ENCODE peak calls at places on chromosomes 2 and 18, in nine cellular contexts. One of them, this sample, is unnamed. For H3K4me1, the result is how much of the 10 kb centered on the place peaks cover.

GRCh38 chr2:235006986-235007385 is 55.2 kb downstream of the SH3BP4 start:
- DNase-seq in A673: no peak
- DNase-seq in right cardiac atrium: no peak
- DNase-seq in Karpas-422: no peak
- DNase-seq in small intestine: no peak
- DNase-seq in left ventricle myocardium inferior: no peak
- DNase-seq in CD4-positive, alpha-beta memory T cell: no peak
- DNase-seq in GM12878: no peak
- DNase-seq in naive thymus-derived CD4-positive, alpha-beta T cell: no peak
- DNase-seq in this sample: no peak

GRCh38 chr18:77131100-77131651 is 1.4 kb downstream of the MBP start:
- DNase-seq in A673: no peak
- DNase-seq in right cardiac atrium: peak
- DNase-seq in Karpas-422: peak
- DNase-seq in small intestine: peak
- DNase-seq in left ventricle myocardium inferior: peak
- DNase-seq in CD4-positive, alpha-beta memory T cell: peak
- DNase-seq in GM12878: no peak
- DNase-seq in naive thymus-derived CD4-positive, alpha-beta T cell: no peak
- DNase-seq in this sample: no peak

GRCh38 chr2:192124576-192124975 is 70.2 kb downstream of the TMEFF2 start:
- DNase-seq in A673: peak
- DNase-seq in right cardiac atrium: no peak
- DNase-seq in Karpas-422: no peak
- DNase-seq in small intestine: no peak
- DNase-seq in left ventricle myocardium inferior: no peak
- DNase-seq in CD4-positive, alpha-beta memory T cell: no peak
- DNase-seq in GM12878: no peak
- DNase-seq in naive thymus-derived CD4-positive, alpha-beta T cell: no peak
- DNase-seq in this sample: no peak

GRCh38 chr2:26585100-26585499 is 56.1 kb downstream of the CIB4 start:
- DNase-seq in A673: no peak
- DNase-seq in right cardiac atrium: no peak
- DNase-seq in Karpas-422: no peak
- DNase-seq in small intestine: no peak
- DNase-seq in left ventricle myocardium inferior: no peak
- DNase-seq in CD4-positive, alpha-beta memory T cell: no peak
- DNase-seq in GM12878: no peak
- DNase-seq in naive thymus-derived CD4-positive, alpha-beta T cell: no peak
- DNase-seq in this sample: no peak

GRCh38 chr2:187869195-187869594 is 315.0 kb upstream of the TFPI start:
- DNase-seq in A673: no peak
- DNase-seq in right cardiac atrium: no peak
- DNase-seq in Karpas-422: peak
- DNase-seq in small intestine: no peak
- DNase-seq in left ventricle myocardium inferior: no peak
- DNase-seq in CD4-positive, alpha-beta memory T cell: no peak
- DNase-seq in GM12878: no peak
- DNase-seq in naive thymus-derived CD4-positive, alpha-beta T cell: no peak
- DNase-seq in this sample: no peak

GRCh38 chr2:10775036-10775780 is 37.4 kb downstream of the PDIA6 start:
- DNase-seq in A673: no peak
- DNase-seq in right cardiac atrium: no peak
- DNase-seq in Karpas-422: no peak
- DNase-seq in small intestine: no peak
- DNase-seq in left ventricle myocardium inferior: no peak
- DNase-seq in CD4-positive, alpha-beta memory T cell: no peak
- DNase-seq in GM12878: no peak
- DNase-seq in naive thymus-derived CD4-positive, alpha-beta T cell: no peak
- DNase-seq in this sample: no peak

GRCh38 chr2:173802518-173802917 is 162.7 kb downstream of the SP3 start:
- DNase-seq in A673: no peak
- DNase-seq in right cardiac atrium: no peak
- DNase-seq in Karpas-422: no peak
- DNase-seq in small intestine: no peak
- DNase-seq in left ventricle myocardium inferior: no peak
- DNase-seq in CD4-positive, alpha-beta memory T cell: no peak
- DNase-seq in GM12878: no peak
- DNase-seq in naive thymus-derived CD4-positive, alpha-beta T cell: no peak
- DNase-seq in this sample: no peak

GRCh38 chr2:236546561-236546961 is 23.1 kb upstream of the ACKR3 start:
- DNase-seq in A673: no peak
- DNase-seq in right cardiac atrium: no peak
- DNase-seq in Karpas-422: no peak
- DNase-seq in small intestine: peak
- DNase-seq in left ventricle myocardium inferior: no peak
- DNase-seq in CD4-positive, alpha-beta memory T cell: peak
- DNase-seq in GM12878: peak
- DNase-seq in naive thymus-derived CD4-positive, alpha-beta T cell: peak
- DNase-seq in this sample: no peak

GRCh38 chr2:67867735-67868134 is 195.1 kb downstream of the C1D start:
- DNase-seq in A673: no peak
- DNase-seq in right cardiac atrium: no peak
- DNase-seq in Karpas-422: no peak
- DNase-seq in small intestine: no peak
- DNase-seq in left ventricle myocardium inferior: no peak
- DNase-seq in CD4-positive, alpha-beta memory T cell: no peak
- DNase-seq in GM12878: no peak
- DNase-seq in naive thymus-derived CD4-positive, alpha-beta T cell: no peak
- DNase-seq in this sample: no peak

GRCh38 chr2:179677148-179677688 is 184.2 kb downstream of the ZNF385B start:
- DNase-seq in A673: peak
- DNase-seq in right cardiac atrium: no peak
- DNase-seq in Karpas-422: no peak
- DNase-seq in small intestine: no peak
- DNase-seq in left ventricle myocardium inferior: no peak
- DNase-seq in CD4-positive, alpha-beta memory T cell: no peak
- DNase-seq in GM12878: no peak
- DNase-seq in naive thymus-derived CD4-positive, alpha-beta T cell: no peak
- DNase-seq in this sample: no peak

GRCh38 chr2:167212054-167212648 is 323.9 kb downstream of the XIRP2 start:
- DNase-seq in A673: peak
- DNase-seq in right cardiac atrium: no peak
- DNase-seq in Karpas-422: peak
- DNase-seq in small intestine: peak
- DNase-seq in left ventricle myocardium inferior: no peak
- DNase-seq in CD4-positive, alpha-beta memory T cell: no peak
- DNase-seq in GM12878: no peak
- DNase-seq in naive thymus-derived CD4-positive, alpha-beta T cell: no peak
- DNase-seq in this sample: no peak

GRCh38 chr2:207091175-207091574 is 74.6 kb downstream of the KLF7 start:
- DNase-seq in A673: no peak
- DNase-seq in right cardiac atrium: no peak
- DNase-seq in Karpas-422: no peak
- DNase-seq in small intestine: no peak
- DNase-seq in left ventricle myocardium inferior: no peak
- DNase-seq in CD4-positive, alpha-beta memory T cell: no peak
- DNase-seq in GM12878: no peak
- DNase-seq in naive thymus-derived CD4-positive, alpha-beta T cell: no peak
- DNase-seq in this sample: no peak

GRCh38 chr18:45726603-45727002 is 2.6 kb downstream of the SLC14A1 start:
- DNase-seq in A673: no peak
- DNase-seq in right cardiac atrium: no peak
- DNase-seq in Karpas-422: no peak
- DNase-seq in small intestine: no peak
- DNase-seq in left ventricle myocardium inferior: no peak
- DNase-seq in CD4-positive, alpha-beta memory T cell: no peak
- DNase-seq in GM12878: no peak
- DNase-seq in naive thymus-derived CD4-positive, alpha-beta T cell: no peak
- DNase-seq in this sample: no peak

GRCh38 chr18:62183578-62184195 is 3.2 kb downstream of the PIGN start:
- DNase-seq in A673: peak
- DNase-seq in right cardiac atrium: no peak
- DNase-seq in Karpas-422: peak
- DNase-seq in small intestine: peak
- DNase-seq in left ventricle myocardium inferior: no peak
- DNase-seq in CD4-positive, alpha-beta memory T cell: peak
- DNase-seq in GM12878: no peak
- DNase-seq in naive thymus-derived CD4-positive, alpha-beta T cell: peak
- DNase-seq in this sample: no peak

GRCh38 chr2:88751770-88752169 is 60.3 kb downstream of the RPIA start:
- DNase-seq in A673: no peak
- DNase-seq in right cardiac atrium: no peak
- DNase-seq in Karpas-422: no peak
- DNase-seq in small intestine: no peak
- DNase-seq in left ventricle myocardium inferior: no peak
- DNase-seq in CD4-positive, alpha-beta memory T cell: peak
- DNase-seq in GM12878: no peak
- DNase-seq in naive thymus-derived CD4-positive, alpha-beta T cell: peak
- DNase-seq in this sample: no peak

GRCh38 chr2:40511661-40512213 is 59.8 kb upstream of the SLC8A1 start:
- DNase-seq in A673: no peak
- DNase-seq in right cardiac atrium: peak
- DNase-seq in Karpas-422: no peak
- DNase-seq in small intestine: no peak
- DNase-seq in left ventricle myocardium inferior: no peak
- DNase-seq in CD4-positive, alpha-beta memory T cell: no peak
- DNase-seq in GM12878: no peak
- DNase-seq in naive thymus-derived CD4-positive, alpha-beta T cell: no peak
- DNase-seq in this sample: no peak

GRCh38 chr2:233422050-233422639 is 67.9 kb downstream of the DGKD start:
- DNase-seq in A673: peak
- DNase-seq in right cardiac atrium: no peak
- DNase-seq in Karpas-422: no peak
- DNase-seq in small intestine: peak
- DNase-seq in left ventricle myocardium inferior: no peak
- DNase-seq in CD4-positive, alpha-beta memory T cell: peak
- DNase-seq in GM12878: peak
- DNase-seq in naive thymus-derived CD4-positive, alpha-beta T cell: peak
- DNase-seq in this sample: peak
- H3K4me1 ChIP-seq in A673: under half
- H3K4me1 ChIP-seq in right cardiac atrium: under half
- H3K4me1 ChIP-seq in Karpas-422: under half
- H3K4me1 ChIP-seq in small intestine: under half
- H3K4me1 ChIP-seq in left ventricle myocardium inferior: half or more
- H3K4me1 ChIP-seq in CD4-positive, alpha-beta memory T cell: half or more
- H3K4me1 ChIP-seq in GM12878: half or more
- H3K4me1 ChIP-seq in naive thymus-derived CD4-positive, alpha-beta T cell: half or more
- H3K4me1 ChIP-seq in this sample: half or more

GRCh38 chr2:217954971-217955740 is 47.6 kb downstream of the TNS1 start:
- DNase-seq in A673: no peak
- DNase-seq in right cardiac atrium: no peak
- DNase-seq in Karpas-422: no peak
- DNase-seq in small intestine: no peak
- DNase-seq in left ventricle myocardium inferior: no peak
- DNase-seq in CD4-positive, alpha-beta memory T cell: no peak
- DNase-seq in GM12878: no peak
- DNase-seq in naive thymus-derived CD4-positive, alpha-beta T cell: no peak
- DNase-seq in this sample: no peak
- H3K4me1 ChIP-seq in A673: under half
- H3K4me1 ChIP-seq in right cardiac atrium: half or more
- H3K4me1 ChIP-seq in Karpas-422: under half
- H3K4me1 ChIP-seq in small intestine: under half
- H3K4me1 ChIP-seq in left ventricle myocardium inferior: half or more
- H3K4me1 ChIP-seq in CD4-positive, alpha-beta memory T cell: under half
- H3K4me1 ChIP-seq in GM12878: under half
- H3K4me1 ChIP-seq in naive thymus-derived CD4-positive, alpha-beta T cell: under half
- H3K4me1 ChIP-seq in this sample: under half

GRCh38 chr2:158034198-158034831 is 67.4 kb upstream of the UPP2 start:
- DNase-seq in A673: peak
- DNase-seq in right cardiac atrium: no peak
- DNase-seq in Karpas-422: peak
- DNase-seq in small intestine: peak
- DNase-seq in left ventricle myocardium inferior: no peak
- DNase-seq in CD4-positive, alpha-beta memory T cell: peak
- DNase-seq in GM12878: no peak
- DNase-seq in naive thymus-derived CD4-positive, alpha-beta T cell: no peak
- DNase-seq in this sample: no peak

GRCh38 chr2:158025263-158025996 is 76.2 kb upstream of the UPP2 start:
- DNase-seq in A673: no peak
- DNase-seq in right cardiac atrium: no peak
- DNase-seq in Karpas-422: no peak
- DNase-seq in small intestine: no peak
- DNase-seq in left ventricle myocardium inferior: no peak
- DNase-seq in CD4-positive, alpha-beta memory T cell: no peak
- DNase-seq in GM12878: no peak
- DNase-seq in naive thymus-derived CD4-positive, alpha-beta T cell: no peak
- DNase-seq in this sample: no peak

GRCh38 chr2:158031371-158031770 is 70.3 kb upstream of the UPP2 start:
- DNase-seq in A673: no peak
- DNase-seq in right cardiac atrium: no peak
- DNase-seq in Karpas-422: no peak
- DNase-seq in small intestine: no peak
- DNase-seq in left ventricle myocardium inferior: no peak
- DNase-seq in CD4-positive, alpha-beta memory T cell: no peak
- DNase-seq in GM12878: no peak
- DNase-seq in naive thymus-derived CD4-positive, alpha-beta T cell: no peak
- DNase-seq in this sample: no peak
- H3K4me1 ChIP-seq in A673: under half
- H3K4me1 ChIP-seq in right cardiac atrium: under half
- H3K4me1 ChIP-seq in Karpas-422: under half
- H3K4me1 ChIP-seq in small intestine: under half
- H3K4me1 ChIP-seq in left ventricle myocardium inferior: under half
- H3K4me1 ChIP-seq in CD4-positive, alpha-beta memory T cell: under half
- H3K4me1 ChIP-seq in GM12878: under half
- H3K4me1 ChIP-seq in naive thymus-derived CD4-positive, alpha-beta T cell: under half
- H3K4me1 ChIP-seq in this sample: under half

DNA sequence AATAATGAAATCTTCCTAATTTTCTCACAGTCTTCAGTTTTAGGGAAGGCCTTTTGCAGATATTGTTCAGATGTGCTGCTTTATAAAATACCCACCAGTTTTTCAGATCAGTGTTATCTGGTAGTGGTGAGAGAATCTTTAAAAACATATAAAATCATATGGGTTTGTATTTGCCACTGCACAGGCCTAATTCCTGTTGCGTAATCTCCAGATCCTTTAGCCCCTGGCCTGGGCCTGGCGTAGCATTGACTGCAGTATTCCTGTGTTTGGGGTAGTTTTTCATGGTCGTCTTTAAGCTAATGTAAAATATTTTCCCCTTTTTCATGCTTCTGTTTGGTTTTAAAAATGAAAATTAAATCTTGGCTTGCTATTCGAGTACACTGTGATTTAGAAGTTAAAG is 43.2 kb downstream of the TSHZ1 start:
- DNase-seq in A673: no peak
- DNase-seq in right cardiac atrium: no peak
- DNase-seq in Karpas-422: no peak
- DNase-seq in small intestine: no peak
- DNase-seq in left ventricle myocardium inferior: no peak
- DNase-seq in CD4-positive, alpha-beta memory T cell: no peak
- DNase-seq in GM12878: no peak
- DNase-seq in naive thymus-derived CD4-positive, alpha-beta T cell: no peak
- DNase-seq in this sample: no peak
- H3K4me1 ChIP-seq in A673: under half
- H3K4me1 ChIP-seq in right cardiac atrium: under half
- H3K4me1 ChIP-seq in Karpas-422: under half
- H3K4me1 ChIP-seq in small intestine: under half
- H3K4me1 ChIP-seq in left ventricle myocardium inferior: half or more
- H3K4me1 ChIP-seq in CD4-positive, alpha-beta memory T cell: under half
- H3K4me1 ChIP-seq in GM12878: under half
- H3K4me1 ChIP-seq in naive thymus-derived CD4-positive, alpha-beta T cell: under half
- H3K4me1 ChIP-seq in this sample: under half

This sample was measured in effector memory CD4-positive, alpha-beta T cell.